ENCODE peak calls at places on chromosomes 2 and 18, in nine cellular contexts. K is GM13976; M is HEK293T; N is Caki2; H is stimulated activated CD4-positive, alpha-beta T cell treated with anti-CD3 and anti-CD28 coated beads, Interleukin-12 subunit alpha, Interleukin-12 subunit beta, amount 100 ng/mL, for 4 hours; X is M059J; L is HT-29; E is K562; O is activated CD4-positive, alpha-beta T cell treated with anti-CD3 and anti-CD28 coated beads, Interleukin-2, amount 50 U/mL, for 24 hours. R is an unnamed sample.

GRCh38 chr2:240591226-240591625 is 4.7 kb downstream of the CAPN10 start:
- DNase-seq in K (no peak), M (no peak), N (no peak), H (no peak), X (no peak), L (no peak), E (no peak), O (no peak), R (no peak)

GRCh38 chr18:68826111-68826510 is 28.2 kb downstream of the CCDC102B start:
- DNase-seq in K (no peak), M (no peak), N (no peak), H (no peak), X (no peak), L (no peak), E (no peak), O (no peak), R (no peak)

GRCh38 chr2:170313636-170314348 is 135.8 kb downstream of the MYO3B start:
- DNase-seq in K (no peak), M (no peak), N (no peak), H (no peak), X (peak; percentile 14), L (no peak), E (peak; percentile 29), O (no peak), R (no peak)

GRCh38 chr2:24259316-24259715 is 84.5 kb downstream of the FAM228A start:
- DNase-seq in K (no peak), M (no peak), N (no peak), H (no peak), X (no peak), L (no peak), E (no peak), O (no peak), R (no peak)

GRCh38 chr2:112077814-112078213 is 22.7 kb downstream of the TMEM87B start:
- DNase-seq in K (no peak), M (no peak), N (peak; percentile 61), H (no peak), X (no peak), L (no peak), E (no peak), O (no peak), R (peak; percentile 9)

GRCh38 chr2:133674433-133675331 is 106.4 kb upstream of the NCKAP5 start:
- DNase-seq in K (no peak), M (peak; percentile 22), N (peak; percentile 81), H (no peak), X (peak; percentile 77), L (no peak), E (no peak), O (no peak), R (no peak)

GRCh38 chr2:10532631-10533101 is 84.5 kb upstream of the ODC1 start:
- DNase-seq in K (no peak), M (no peak), N (peak; percentile 96), H (no peak), X (peak; percentile 66), L (peak; percentile 55), E (no peak), O (no peak), R (no peak)

GRCh38 chr18:79925656-79925979 is 25.8 kb downstream of the SLC66A2 start:
- DNase-seq in K (no peak), M (no peak), N (no peak), H (no peak), X (no peak), L (no peak), E (no peak), O (no peak), R (no peak)

GRCh38 chr2:170712653-170713279 is 2.4 kb upstream of the SP5 start:
- DNase-seq in K (no peak), M (no peak), N (no peak), H (no peak), X (no peak), L (no peak), E (no peak), O (no peak), R (no peak)

GRCh38 chr2:239393401-239393940 is 7.3 kb downstream of the HDAC4 start:
- DNase-seq in K (no peak), M (no peak), N (no peak), H (no peak), X (no peak), L (no peak), E (no peak), O (no peak), R (no peak)

GRCh38 chr2:158598856-158599517 is 142.2 kb downstream of the PKP4 start:
- DNase-seq in K (no peak), M (no peak), N (no peak), H (no peak), X (no peak), L (peak; percentile 21), E (no peak), O (no peak), R (no peak)

GRCh38 chr2:38394903-38395341 is 17.8 kb upstream of the ATL2 start:
- DNase-seq in K (no peak), M (no peak), N (peak; percentile 49), H (no peak), X (peak; percentile 97), L (peak; percentile 62), E (no peak), O (no peak), R (no peak)

GRCh38 chr2:237868631-237869356 is 9.4 kb downstream of the RAMP1 start:
- DNase-seq in K (no peak), M (no peak), N (no peak), H (no peak), X (peak; percentile 36), L (no peak), E (no peak), O (no peak), R (no peak)

GRCh38 chr2:147559068-147559467 is 285.8 kb upstream of the ACVR2A start:
- DNase-seq in K (no peak), M (no peak), N (no peak), H (no peak), X (no peak), L (no peak), E (no peak), O (no peak), R (no peak)

GRCh38 chr2:175976758-175977157 is 25.3 kb downstream of the LNPK start:
- DNase-seq in K (no peak), M (no peak), N (peak; percentile 50), H (no peak), X (peak; percentile 21), L (no peak), E (no peak), O (no peak), R (no peak)

GRCh38 chr2:161975813-161976160 is 98.2 kb downstream of the DPP4 start:
- DNase-seq in K (no peak), M (no peak), N (no peak), H (no peak), X (no peak), L (no peak), E (no peak), O (no peak), R (no peak)

GRCh38 chr2:218017211-218018053 is 14.6 kb upstream of the TNS1 start:
- DNase-seq in K (no peak), M (no peak), N (no peak), H (no peak), X (no peak), L (no peak), E (no peak), O (no peak), R (no peak)

GRCh38 chr18:24613887-24614286 is 153.4 kb downstream of the HRH4 start:
- DNase-seq in K (no peak), M (no peak), N (no peak), H (no peak), X (no peak), L (no peak), E (no peak), O (no peak), R (no peak)

GRCh38 chr2:171160630-171161424 is at the start of gene TLK1:
- DNase-seq in K (peak; percentile 86), M (peak; percentile 71), N (peak; percentile 84), H (peak; percentile 68), X (peak; percentile 69), L (peak; percentile 73), E (peak; percentile 91), O (peak; percentile 54), R (peak; percentile 73)

GRCh38 chr2:12303181-12304030 is 413.3 kb upstream of the TRIB2 start:
- DNase-seq in K (no peak), M (peak; percentile 19), N (peak; percentile 85), H (no peak), X (peak; percentile 97), L (no peak), E (no peak), O (no peak), R (peak; percentile 25)

GRCh38 chr2:28691774-28692281 is 59.8 kb upstream of the PPP1CB start:
- DNase-seq in K (no peak), M (no peak), N (peak; percentile 66), H (no peak), X (peak; percentile 85), L (peak; percentile 39), E (no peak), O (no peak), R (peak; percentile 36)

GRCh38 chr2:102975996-102976636 is 214.3 kb downstream of the TMEM182 start:
- DNase-seq in K (no peak), M (peak; percentile 62), N (peak; percentile 32), H (no peak), X (peak; percentile 3), L (peak; percentile 48), E (peak; percentile 15), O (no peak), R (peak; percentile 62)

GRCh38 chr2:20067992-20068727 is 16.7 kb upstream of the LAPTM4A start:
- DNase-seq in K (no peak), M (no peak), N (peak; percentile 34), H (no peak), X (peak; percentile 91), L (no peak), E (no peak), O (no peak), R (peak; percentile 84)

GRCh38 chr2:86065512-86065911 is 40.2 kb downstream of the POLR1A start:
- DNase-seq in K (no peak), M (no peak), N (no peak), H (no peak), X (no peak), L (no peak), E (no peak), O (no peak), R (no peak)

GRCh38 chr2:237917696-237918374 is 49.0 kb upstream of the UBE2F start:
- DNase-seq in K (no peak), M (no peak), N (no peak), H (no peak), X (no peak), L (no peak), E (no peak), O (no peak), R (no peak)

GRCh38 chr2:196598846-196599245 is 40.7 kb upstream of the CCDC150 start:
- DNase-seq in K (no peak), M (no peak), N (no peak), H (no peak), X (peak; percentile 69), L (no peak), E (no peak), O (no peak), R (no peak)

GRCh38 chr2:187360286-187360685 is 87.8 kb downstream of the CALCRL start:
- DNase-seq in K (no peak), M (no peak), N (no peak), H (no peak), X (no peak), L (no peak), E (no peak), O (no peak), R (peak; percentile 9)

GRCh38 chr2:573025-573424 is 104.2 kb downstream of the TMEM18 start:
- DNase-seq in K (no peak), M (no peak), N (no peak), H (no peak), X (no peak), L (no peak), E (no peak), O (no peak), R (no peak)

GRCh38 chr2:40405440-40405839 is 46.5 kb downstream of the SLC8A1 start:
- DNase-seq in K (no peak), M (no peak), N (peak; percentile 12), H (no peak), X (peak; percentile 76), L (no peak), E (no peak), O (no peak), R (no peak)

GRCh38 chr18:33022370-33022769 is 249.5 kb upstream of the KLHL14 start:
- DNase-seq in K (no peak), M (peak; percentile 44), N (no peak), H (no peak), X (no peak), L (no peak), E (no peak), O (no peak), R (no peak)

GRCh38 chr2:120445431-120446143 is 99.7 kb downstream of the INHBB start:
- DNase-seq in K (no peak), M (no peak), N (peak; percentile 82), H (no peak), X (peak; percentile 51), L (no peak), E (peak; percentile 37), O (no peak), R (peak; percentile 42)